ENCODE peak calls at places on chromosomes 5 and 9, in six cellular contexts. M is LNCaP clone FGC; D is type B pancreatic cell; A is mucosa of descending colon; N is NCI-H748 treated with DMSO at 0.1 percent for 48 hours; F is stimulated activated CD4-positive, alpha-beta T cell treated with anti-CD3 and anti-CD28 coated beads, Interleukin-15, amount 100 ng/mL, for 1 hour. J is an unnamed sample.

GRCh38 chr5:61053937-61054336 is 108.3 kb downstream of the SMIM15 start:
- DNase-seq in M (no peak), D (no peak), A (no peak), N (no peak), F (no peak), J (no peak)

GRCh38 chr5:57435701-57436134 is 46.9 kb downstream of the ACTBL2 start:
- DNase-seq in M (peak; percentile 88), D (no peak), A (no peak), N (no peak), F (no peak), J (no peak)

GRCh38 chr9:129208191-129209091 is 30.4 kb upstream of the IER5L start:
- DNase-seq in M (no peak), D (no peak), A (no peak), N (no peak), F (no peak), J (peak; percentile 34)

GRCh38 chr5:150649108-150649827 is 8.8 kb downstream of the SYNPO start:
- DNase-seq in M (no peak), D (no peak), A (no peak), N (no peak), F (no peak), J (no peak)

GRCh38 chr5:128579111-128579510 is 41.1 kb upstream of the FBN2 start:
- DNase-seq in M (no peak), D (no peak), A (no peak), N (no peak), F (no peak), J (no peak)

GRCh38 chr5:114237766-114238165 is 124.1 kb upstream of the KCNN2 start:
- DNase-seq in M (no peak), D (no peak), A (no peak), N (no peak), F (no peak), J (no peak)

GRCh38 chr5:105956456-105957177 is 1714.1 kb downstream of the EFNA5 start:
- DNase-seq in M (no peak), D (no peak), A (no peak), N (no peak), F (no peak), J (no peak)

GRCh38 chr5:124860271-124860670 is 113.8 kb upstream of the ZNF608 start:
- DNase-seq in M (no peak), D (no peak), A (no peak), N (no peak), F (no peak), J (no peak)

GRCh38 chr5:56440871-56441740 is 208.0 kb upstream of the ANKRD55 start:
- DNase-seq in M (peak; percentile 31), D (no peak), A (no peak), N (peak; percentile 64), F (no peak), J (no peak)

GRCh38 chr9:38066167-38066906 is 2.7 kb downstream of the SHB start:
- DNase-seq in M (no peak), D (no peak), A (peak; percentile 48), N (no peak), F (no peak), J (no peak)

GRCh38 chr9:4192450-4192849 is 107.4 kb downstream of the GLIS3 start:
- DNase-seq in M (no peak), D (no peak), A (no peak), N (no peak), F (no peak), J (no peak)

GRCh38 chr5:127870914-127871313 is 167.7 kb downstream of the CCDC192 start:
- DNase-seq in M (peak; percentile 54), D (no peak), A (peak; percentile 70), N (no peak), F (no peak), J (no peak)

GRCh38 chr5:132267931-132268501 is 10.5 kb downstream of the PDLIM4 start:
- DNase-seq in M (no peak), D (peak; percentile 66), A (no peak), N (no peak), F (no peak), J (no peak)

GRCh38 chr9:21317956-21318923 is 13.1 kb upstream of the IFNA5 start:
- DNase-seq in M (no peak), D (no peak), A (no peak), N (peak; percentile 29), F (no peak), J (no peak)

GRCh38 chr5:4857761-4858160 is 282.4 kb upstream of the ADAMTS16 start:
- DNase-seq in M (no peak), D (no peak), A (no peak), N (no peak), F (no peak), J (no peak)

GRCh38 chr9:89378541-89378940 is 60.2 kb downstream of the SECISBP2 start:
- DNase-seq in M (no peak), D (no peak), A (no peak), N (no peak), F (no peak), J (no peak)

GRCh38 chr5:149271717-149272558 is at the start of gene AFAP1L1:
- DNase-seq in M (no peak), D (no peak), A (peak; percentile 56), N (peak; percentile 35), F (no peak), J (no peak)

GRCh38 chr9:77016111-77016525 is 3.3 kb upstream of the FOXB2 start:
- DNase-seq in M (no peak), D (no peak), A (no peak), N (no peak), F (no peak), J (no peak)

GRCh38 chr9:95504053-95504963 is 12.5 kb downstream of the PTCH1 start:
- DNase-seq in M (peak; percentile 76), D (no peak), A (peak; percentile 38), N (no peak), F (no peak), J (no peak)

GRCh38 chr9:88925471-88925870 is 65.8 kb upstream of the S1PR3 start:
- DNase-seq in M (no peak), D (no peak), A (no peak), N (no peak), F (no peak), J (no peak)

GRCh38 chr9:126372716-126373115 is 46.1 kb downstream of the MVB12B start:
- DNase-seq in M (no peak), D (no peak), A (no peak), N (no peak), F (no peak), J (no peak)

GRCh38 chr5:154740483-154740882 is 14.7 kb upstream of the LARP1 start:
- DNase-seq in M (no peak), D (no peak), A (peak; percentile 50), N (no peak), F (no peak), J (no peak)

GRCh38 chr9:88593537-88594185 is 58.7 kb downstream of the NXNL2 start:
- DNase-seq in M (peak; percentile 3), D (no peak), A (no peak), N (peak; percentile 4), F (no peak), J (peak; percentile 7)

GRCh38 chr5:68258531-68258930 is 43.0 kb downstream of the PIK3R1 start:
- DNase-seq in M (no peak), D (no peak), A (no peak), N (no peak), F (no peak), J (no peak)

GRCh38 chr9:38180631-38181030 is 111.6 kb upstream of the SHB start:
- DNase-seq in M (no peak), D (no peak), A (no peak), N (no peak), F (no peak), J (no peak)

GRCh38 chr9:120440791-120441190 is 139.2 kb downstream of the CDK5RAP2 start:
- DNase-seq in M (no peak), D (no peak), A (no peak), N (no peak), F (no peak), J (no peak)

GRCh38 chr9:127869310-127870152 is 7.9 kb downstream of the AK1 start:
- DNase-seq in M (peak; percentile 18), D (peak; percentile 92), A (peak; percentile 95), N (peak; percentile 55), F (peak; percentile 55), J (peak; percentile 52)

GRCh38 chr9:136476369-136477150 is 6.3 kb downstream of the SEC16A start:
- DNase-seq in M (no peak), D (no peak), A (no peak), N (no peak), F (no peak), J (no peak)

GRCh38 chr5:15529821-15530220 is 29.8 kb downstream of the FBXL7 start:
- DNase-seq in M (no peak), D (no peak), A (no peak), N (no peak), F (no peak), J (no peak)

J was measured in stimulated activated CD8-positive, alpha-beta memory T cell treated with anti-CD3 and anti-CD28 coated beads, Interleukin-2, amount 100 ng/mL, for 1 hour.